ENCODE peak calls at places on chromosomes 11 and 22, in seven cellular contexts. K, G, N, H, A, J and D are unnamed samples.

GRCh38 chr11:88231894-88232482 is 56.7 kb upstream of the RAB38 start:
- DNase-seq in K (no peak), G (peak), N (no peak), H (peak), A (no peak), J (peak), D (peak)

GRCh38 chr11:17725174-17725573 is 5.8 kb downstream of the MYOD1 start:
- DNase-seq in K (no peak), G (no peak), N (no peak), H (no peak), A (no peak), J (no peak), D (no peak)

GRCh38 chr22:43211941-43212433 is 25.1 kb upstream of the TTLL12 start:
- DNase-seq in K (no peak), G (no peak), N (no peak), H (no peak), A (no peak), J (no peak), D (no peak)

GRCh38 chr11:1225386-1226225 is 2.7 kb downstream of the MUC5B start:
- DNase-seq in K (peak), G (no peak), N (no peak), H (peak), A (no peak), J (no peak), D (no peak)

GRCh38 chr11:17703951-17704350 is 15.4 kb upstream of the MYOD1 start:
- DNase-seq in K (no peak), G (peak), N (no peak), H (no peak), A (no peak), J (no peak), D (no peak)

GRCh38 chr11:56234155-56234554 is at the start of gene OR5T2:
- DNase-seq in K (no peak), G (no peak), N (no peak), H (no peak), A (no peak), J (no peak), D (no peak)

GRCh38 chr11:69877235-69877634 is 58.0 kb upstream of the FGF3 start:
- DNase-seq in K (no peak), G (no peak), N (no peak), H (no peak), A (no peak), J (no peak), D (no peak)

GRCh38 chr22:49748514-49748913 is 79.2 kb downstream of the BRD1 start:
- DNase-seq in K (no peak), G (no peak), N (no peak), H (no peak), A (no peak), J (no peak), D (no peak)

GRCh38 chr22:41501209-41501608 is 32.3 kb downstream of the ACO2 start:
- DNase-seq in K (no peak), G (no peak), N (no peak), H (peak), A (no peak), J (peak), D (peak)
- TF ChIP-seq CTCF in K (no peak), G (peak), N (no peak), H (peak), A (peak), J (peak), D (peak)

GRCh38 chr22:27651486-27651885 is 150.1 kb downstream of the MN1 start:
- DNase-seq in K (no peak), G (no peak), N (no peak), H (no peak), A (no peak), J (no peak), D (no peak)
- TF ChIP-seq CTCF in K (no peak), G (no peak), N (no peak), H (no peak), A (no peak), J (no peak), D (no peak)

GRCh38 chr11:68826726-68827125 is 15.0 kb downstream of the CPT1A start:
- DNase-seq in K (no peak), G (no peak), N (no peak), H (no peak), A (no peak), J (no peak), D (no peak)

GRCh38 chr11:68828155-68828931 is 13.4 kb downstream of the CPT1A start:
- DNase-seq in K (peak), G (no peak), N (no peak), H (no peak), A (no peak), J (no peak), D (no peak)

GRCh38 chr11:68827733-68828132 is 14.0 kb downstream of the CPT1A start:
- DNase-seq in K (no peak), G (no peak), N (no peak), H (no peak), A (no peak), J (no peak), D (no peak)

GRCh38 chr11:68822546-68822945 is 19.2 kb downstream of the CPT1A start:
- DNase-seq in K (no peak), G (no peak), N (no peak), H (no peak), A (no peak), J (no peak), D (no peak)

DNA sequence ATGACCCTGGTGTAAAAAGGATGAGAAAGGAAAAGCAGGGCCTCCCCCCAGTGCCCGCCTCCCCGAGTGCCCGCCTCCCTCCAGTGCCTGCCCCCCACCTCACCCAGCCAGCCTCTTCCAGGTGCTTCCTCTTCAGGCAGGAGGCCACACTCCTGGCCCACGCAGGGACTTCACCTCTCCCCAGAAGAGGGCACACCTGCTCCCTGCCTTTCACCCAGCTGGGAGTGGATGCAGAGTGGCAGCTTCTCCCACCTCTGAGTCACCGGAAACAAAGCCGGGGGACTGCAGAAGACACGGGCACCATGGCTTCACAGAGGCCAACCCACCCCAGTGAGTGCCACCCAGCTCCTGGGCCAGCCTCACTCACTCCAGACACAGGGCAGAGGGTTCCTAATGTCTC is 16.1 kb downstream of the CPT1A start:
- DNase-seq in K (peak), G (no peak), N (peak), H (peak), A (no peak), J (peak), D (peak)
- TF ChIP-seq CTCF in K (no peak), G (no peak), N (peak), H (peak), A (peak), J (peak), D (no peak)

GRCh38 chr11:131218542-131218941 is 151.9 kb upstream of the NTM start:
- DNase-seq in K (no peak), G (no peak), N (no peak), H (no peak), A (no peak), J (no peak), D (no peak)

GRCh38 chr11:131223198-131223975 is 147.0 kb upstream of the NTM start:
- DNase-seq in K (no peak), G (no peak), N (no peak), H (no peak), A (no peak), J (no peak), D (no peak)

DNA sequence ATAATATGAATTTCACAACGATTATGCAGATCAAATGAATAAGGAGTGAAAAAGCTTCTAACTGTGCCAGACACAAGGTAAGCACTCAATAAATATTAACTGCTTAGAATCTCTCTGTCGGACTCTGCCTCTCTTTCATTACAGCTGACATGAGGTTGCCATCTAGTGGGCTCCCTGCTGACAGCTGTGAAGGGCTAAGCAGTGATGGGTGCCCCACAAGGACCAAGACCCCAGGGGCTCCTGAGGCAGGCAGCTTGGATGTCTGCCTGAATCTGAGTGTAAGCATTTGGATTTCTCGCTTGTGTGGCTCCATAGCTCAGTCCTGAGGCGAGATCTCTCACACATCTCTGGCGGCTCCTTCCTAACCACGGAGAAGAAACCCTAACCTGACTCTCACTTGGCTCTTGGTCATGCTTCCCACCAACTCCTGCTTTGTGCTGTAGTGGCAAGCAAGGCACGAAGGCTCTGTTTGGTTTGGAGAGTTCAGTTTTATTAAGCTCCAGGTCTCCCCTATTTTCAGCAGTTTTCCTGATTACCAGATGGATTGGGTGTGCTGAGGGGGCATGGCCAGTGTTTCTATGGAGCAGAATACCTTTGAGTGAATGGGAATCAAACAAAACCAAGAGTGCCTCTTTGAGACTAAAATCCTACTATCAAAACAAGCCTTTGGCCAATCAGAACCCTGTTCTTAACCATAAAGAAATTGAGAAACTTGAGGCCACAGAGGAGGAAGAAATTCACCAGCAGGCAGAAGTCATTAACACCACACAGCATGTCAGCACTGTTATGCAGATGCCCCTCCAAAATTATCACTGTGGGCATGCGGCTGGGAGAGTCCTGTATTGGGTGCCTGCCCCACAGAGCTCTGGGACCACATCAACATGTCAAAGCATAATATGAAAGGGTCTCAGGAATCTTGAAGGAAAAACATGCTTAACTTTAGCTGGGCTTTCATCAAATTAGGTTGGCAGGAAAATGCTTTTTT is 152.8 kb upstream of the NTM start:
- DNase-seq in K (no peak), G (no peak), N (no peak), H (no peak), A (no peak), J (peak), D (no peak)
- TF ChIP-seq CTCF in K (no peak), G (peak), N (no peak), H (peak), A (peak), J (peak), D (no peak)

GRCh38 chr11:132158091-132158490 is 787.7 kb downstream of the NTM start:
- DNase-seq in K (no peak), G (peak), N (no peak), H (peak), A (no peak), J (peak), D (peak)
- TF ChIP-seq CTCF in K (no peak), G (peak), N (no peak), H (peak), A (peak), J (peak), D (no peak)

DNA sequence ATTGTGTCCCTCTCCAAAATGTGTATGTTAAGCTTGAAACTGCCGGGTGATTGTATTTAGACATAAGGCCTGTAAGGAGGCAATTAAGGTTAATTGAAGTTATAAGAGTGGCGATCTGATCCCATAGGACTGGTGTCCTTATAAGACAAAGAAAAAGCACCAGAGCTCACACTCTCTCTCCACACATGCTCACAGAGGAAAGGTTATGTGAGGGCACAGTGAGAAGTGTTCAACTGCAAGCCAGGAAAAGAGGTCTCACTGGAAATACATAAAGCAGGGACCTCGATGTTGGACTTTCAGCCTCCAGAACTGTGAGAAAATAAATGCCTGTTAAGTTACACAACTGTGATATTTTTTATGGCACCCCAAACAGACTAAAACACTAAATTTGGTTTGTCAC is 1233.8 kb upstream of the CNTN5 start:
- DNase-seq in K (no peak), G (no peak), N (no peak), H (no peak), A (no peak), J (no peak), D (no peak)
- TF ChIP-seq CTCF in K (no peak), G (no peak), N (no peak), H (no peak), A (no peak), J (no peak), D (no peak)

GRCh38 chr11:124119103-124119502 is 3.9 kb downstream of the VWA5A start:
- DNase-seq in K (no peak), G (no peak), N (no peak), H (no peak), A (no peak), J (no peak), D (no peak)

GRCh38 chr11:124122123-124122522 is 6.9 kb downstream of the VWA5A start:
- DNase-seq in K (no peak), G (peak), N (no peak), H (no peak), A (no peak), J (no peak), D (no peak)

DNA sequence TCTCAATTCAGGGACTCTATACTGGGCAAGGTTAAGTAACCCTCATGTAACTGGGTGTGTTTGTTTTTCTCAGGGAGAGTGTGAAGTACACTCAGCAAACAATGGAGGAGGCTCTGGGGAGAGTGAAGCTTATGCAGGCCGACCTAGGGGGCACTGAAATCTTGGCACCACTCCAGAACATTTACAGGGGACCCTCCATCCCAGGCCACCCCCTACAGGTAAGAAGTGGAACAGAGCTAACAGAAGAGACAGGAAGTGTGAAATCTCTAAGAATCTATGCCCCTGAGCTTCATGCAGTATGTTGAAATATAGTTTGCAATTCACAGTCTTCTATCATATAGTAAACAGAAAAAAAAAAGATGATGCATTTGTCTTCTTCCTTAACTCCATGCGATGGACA is 8.3 kb downstream of the VWA5A start:
- DNase-seq in K (no peak), G (no peak), N (no peak), H (peak), A (no peak), J (no peak), D (no peak)
- TF ChIP-seq CTCF in K (no peak), G (no peak), N (no peak), H (peak), A (no peak), J (peak), D (no peak)

GRCh38 chr22:35376728-35377472 is 4.0 kb upstream of the HMOX1 start:
- DNase-seq in K (peak), G (peak), N (no peak), H (peak), A (no peak), J (peak), D (peak)
- TF ChIP-seq CTCF in K (no peak), G (no peak), N (no peak), H (no peak), A (no peak), J (no peak), D (no peak)

GRCh38 chr11:29271616-29272015 is 745.2 kb downstream of the KCNA4 start:
- DNase-seq in K (no peak), G (peak), N (no peak), H (no peak), A (no peak), J (peak), D (no peak)

GRCh38 chr11:29268733-29269132 is 748.1 kb downstream of the KCNA4 start:
- DNase-seq in K (no peak), G (no peak), N (no peak), H (no peak), A (no peak), J (no peak), D (no peak)

GRCh38 chr11:29272019-29272654 is 744.7 kb downstream of the KCNA4 start:
- DNase-seq in K (no peak), G (peak), N (no peak), H (no peak), A (no peak), J (peak), D (no peak)
- TF ChIP-seq CTCF in K (no peak), G (peak), N (no peak), H (peak), A (peak), J (peak), D (no peak)

DNA sequence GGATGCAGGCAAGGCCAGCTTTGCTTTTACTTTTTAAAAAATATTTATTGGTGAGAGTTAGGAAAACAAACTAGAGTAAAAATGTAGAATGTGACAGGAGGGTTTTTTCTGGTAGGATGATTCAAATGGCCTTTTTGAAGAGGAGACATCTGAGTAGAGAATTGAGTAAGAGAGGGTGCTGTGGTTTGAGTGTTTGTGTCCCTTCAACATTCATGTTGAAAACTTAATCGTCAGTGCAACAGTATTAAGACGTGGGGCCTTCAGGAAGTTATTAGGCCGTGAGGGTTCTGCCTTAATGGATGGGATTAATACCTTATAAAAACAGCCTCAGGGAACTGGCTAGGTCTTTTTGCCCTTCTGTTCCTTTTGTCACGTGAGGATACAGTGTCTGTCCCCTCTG is 288.8 kb upstream of the C11orf87 start:
- DNase-seq in K (no peak), G (no peak), N (no peak), H (no peak), A (no peak), J (no peak), D (no peak)
- TF ChIP-seq CTCF in K (no peak), G (no peak), N (no peak), H (no peak), A (no peak), J (no peak), D (no peak)